ENCODE peak calls at places on chromosomes 4 and X, in eight cellular contexts. P is GM23248, O is mesenchymal stem cell, U is colonic mucosa, F is K562, J is IMR-90, A is adipocyte, N is astrocyte. R is an unnamed sample.

GRCh38 chr4:153374471-153374870 is 30.0 kb downstream of the MND1 start:
- DNase-seq in P (peak; percentile 45), O (no peak), U (no peak), F (no peak), J (no peak), A (peak; percentile 61), N (no peak), R (no peak)

GRCh38 chr4:173257732-173258717 is 76.1 kb downstream of the HMGB2 start:
- DNase-seq in P (peak; percentile 78), O (peak; percentile 71), U (peak; percentile 61), F (peak; percentile 49), J (peak; percentile 74), A (peak; percentile 86), N (peak; percentile 41), R (no peak)

GRCh38 chrX:1534321-1535168 is 2.4 kb downstream of the P2RY8 start:
- DNase-seq in P (no peak), O (no peak), U (no peak), F (peak; percentile 34), J (no peak), A (no peak), N (no peak), R (no peak)

GRCh38 chr4:103422467-103423219 is 224.5 kb upstream of the CENPE start:
- DNase-seq in P (peak; percentile 17), O (no peak), U (no peak), F (no peak), J (no peak), A (no peak), N (no peak), R (no peak)

GRCh38 chrX:136694491-136695087 is 46.6 kb downstream of the CD40LG start:
- DNase-seq in P (peak; percentile 62), O (peak; percentile 39), U (no peak), F (peak; percentile 21), J (peak; percentile 58), A (peak; percentile 71), N (peak; percentile 32), R (no peak)

GRCh38 chrX:95885074-95885473 is 799.6 kb upstream of the DIAPH2 start:
- DNase-seq in P (no peak), O (peak; percentile 45), U (peak; percentile 36), F (no peak), J (no peak), A (peak; percentile 32), N (peak; percentile 18), R (no peak)

GRCh38 chr4:163736876-163737275 is 242.4 kb downstream of the TMA16 start:
- DNase-seq in P (no peak), O (no peak), U (no peak), F (no peak), J (no peak), A (no peak), N (no peak), R (no peak)

GRCh38 chr4:96649536-96649935 is 809.6 kb downstream of the PDHA2 start:
- DNase-seq in P (no peak), O (peak; percentile 46), U (no peak), F (no peak), J (no peak), A (no peak), N (peak; percentile 85), R (no peak)

GRCh38 chrX:77014655-77015377 is 432.4 kb upstream of the FGF16 start:
- DNase-seq in P (no peak), O (no peak), U (no peak), F (peak; percentile 7), J (no peak), A (no peak), N (no peak), R (no peak)

GRCh38 chr4:7650606-7651400 is 216.1 kb upstream of the PSAPL1 start:
- DNase-seq in P (peak; percentile 14), O (peak; percentile 81), U (no peak), F (peak; percentile 79), J (no peak), A (no peak), N (peak; percentile 57), R (peak; percentile 23)

GRCh38 chr4:143773998-143774898 is 73.8 kb upstream of the FREM3 start:
- DNase-seq in P (peak; percentile 69), O (peak; percentile 24), U (peak; percentile 54), F (peak; percentile 66), J (peak; percentile 41), A (peak; percentile 78), N (peak; percentile 24), R (peak; percentile 1)

GRCh38 chrX:143873343-143873742 is 10.5 kb upstream of the UBE2NL start:
- DNase-seq in P (peak; percentile 60), O (no peak), U (no peak), F (no peak), J (no peak), A (no peak), N (peak; percentile 7), R (no peak)

GRCh38 chrX:10579753-10580060 is 40.7 kb downstream of the MID1 start:
- DNase-seq in P (peak; percentile 52), O (peak; percentile 24), U (no peak), F (no peak), J (peak; percentile 37), A (peak; percentile 28), N (peak; percentile 68), R (no peak)

GRCh38 chrX:15820106-15821073 is 30.1 kb downstream of the ZRSR2 start:
- DNase-seq in P (no peak), O (peak; percentile 12), U (no peak), F (no peak), J (peak; percentile 71), A (no peak), N (peak; percentile 49), R (no peak)

GRCh38 chrX:21840199-21840557 is 761 bp downstream of the MBTPS2 start:
- DNase-seq in P (peak; percentile 26), O (no peak), U (no peak), F (no peak), J (peak; percentile 5), A (peak; percentile 7), N (peak; percentile 15), R (no peak)

DNA sequence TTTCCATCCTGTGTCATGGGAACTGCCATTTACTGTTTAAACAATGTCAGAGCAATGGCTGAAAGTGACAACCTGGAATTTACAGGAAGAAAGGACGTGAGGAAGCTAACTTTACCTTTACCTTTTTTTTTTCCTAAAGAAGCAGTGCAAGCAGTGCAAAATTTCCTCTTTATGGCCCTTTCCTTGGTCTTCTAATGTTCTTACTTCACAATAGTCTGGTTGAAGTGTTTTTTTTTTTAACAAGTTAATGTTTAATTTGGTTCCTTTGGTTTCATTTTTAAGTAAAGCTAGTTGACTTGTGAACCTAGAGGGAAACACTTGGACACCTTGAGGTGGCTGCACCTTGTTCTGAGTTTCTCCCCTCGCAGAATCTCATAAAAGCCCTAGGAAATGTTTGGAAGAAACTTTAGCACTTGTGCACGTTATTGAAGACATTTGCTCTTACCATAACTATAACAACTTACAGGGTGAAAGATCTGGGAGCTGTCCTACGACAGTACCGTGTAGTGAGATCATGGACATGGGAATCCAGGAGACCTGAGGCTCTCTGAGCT is 1.8 kb downstream of the SGMS2 start:
- DNase-seq in P (peak; percentile 19), O (no peak), U (peak; percentile 36), F (no peak), J (no peak), A (no peak), N (no peak), R (no peak)
- H3K9ac ChIP-seq in P (peak overlapping the region; percentile 96), O (peak overlapping the region; percentile 97), U (peak overlapping the region; percentile 61), F (no peak overlapping the region), J (no peak overlapping the region), A (peak overlapping the region; percentile 91), N (peak overlapping the region; percentile 96), R (peak overlapping the region; percentile 95)

GRCh38 chr4:1564535-1565375 is 119.4 kb downstream of the FAM53A start:
- DNase-seq in P (no peak), O (no peak), U (no peak), F (no peak), J (no peak), A (no peak), N (no peak), R (no peak)
- H3K27me3 ChIP-seq in P (peaks cover 25% of the 10 kb centered on the region), O (peaks cover 16% of the 10 kb centered on the region), U (no peaks in the 10 kb centered on the region), F (peaks cover 40% of the 10 kb centered on the region), J (peaks cover 37% of the 10 kb centered on the region), A (peaks cover 50% of the 10 kb centered on the region), N (peaks cover 3% of the 10 kb centered on the region), R (peaks cover 48% of the 10 kb centered on the region)

GRCh38 chr4:170674176-170674575 is 584.4 kb upstream of the AADAT start:
- DNase-seq in P (peak; percentile 4), O (no peak), U (no peak), F (no peak), J (peak; percentile 3), A (peak; percentile 25), N (no peak), R (no peak)

GRCh38 chr4:170675568-170676262 is 586.0 kb upstream of the AADAT start:
- DNase-seq in P (peak; percentile 27), O (peak; percentile 51), U (no peak), F (no peak), J (peak; percentile 2), A (peak; percentile 11), N (peak; percentile 32), R (peak; percentile 1)

GRCh38 chr4:170667814-170668213 is 578.1 kb upstream of the AADAT start:
- DNase-seq in P (no peak), O (no peak), U (no peak), F (no peak), J (no peak), A (no peak), N (no peak), R (no peak)

GRCh38 chr4:170671171-170671570 is 581.4 kb upstream of the AADAT start:
- DNase-seq in P (no peak), O (no peak), U (no peak), F (no peak), J (no peak), A (no peak), N (no peak), R (no peak)

DNA sequence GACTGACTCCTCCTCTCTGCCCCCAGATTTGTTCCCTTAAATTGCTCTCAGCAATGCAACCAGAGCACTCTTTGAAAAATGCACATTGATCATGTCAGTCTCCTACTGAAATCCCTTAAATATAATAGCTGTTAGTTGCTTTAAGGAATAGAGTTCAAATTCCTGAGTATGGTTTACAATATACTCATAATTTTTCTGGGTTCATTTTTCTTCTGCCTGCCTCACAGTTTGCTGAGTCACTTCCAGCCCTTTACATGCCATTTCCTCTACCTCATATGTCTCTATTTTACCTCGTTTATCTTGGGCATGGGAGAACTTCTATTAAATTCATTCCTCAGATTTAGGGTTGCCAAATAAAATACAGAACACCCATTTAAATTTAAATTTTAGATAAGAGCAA is 582.8 kb upstream of the AADAT start:
- DNase-seq in P (peak; percentile 36), O (peak; percentile 42), U (no peak), F (no peak), J (peak; percentile 8), A (peak; percentile 76), N (peak; percentile 62), R (peak; percentile 1)
- H3K9ac ChIP-seq in P (no peak overlapping the region), O (no peak overlapping the region), U (no peak overlapping the region), F (no peak overlapping the region), J (no peak overlapping the region), A (no peak overlapping the region), N (peak overlapping the region; percentile 7), R (no peak overlapping the region)

DNA sequence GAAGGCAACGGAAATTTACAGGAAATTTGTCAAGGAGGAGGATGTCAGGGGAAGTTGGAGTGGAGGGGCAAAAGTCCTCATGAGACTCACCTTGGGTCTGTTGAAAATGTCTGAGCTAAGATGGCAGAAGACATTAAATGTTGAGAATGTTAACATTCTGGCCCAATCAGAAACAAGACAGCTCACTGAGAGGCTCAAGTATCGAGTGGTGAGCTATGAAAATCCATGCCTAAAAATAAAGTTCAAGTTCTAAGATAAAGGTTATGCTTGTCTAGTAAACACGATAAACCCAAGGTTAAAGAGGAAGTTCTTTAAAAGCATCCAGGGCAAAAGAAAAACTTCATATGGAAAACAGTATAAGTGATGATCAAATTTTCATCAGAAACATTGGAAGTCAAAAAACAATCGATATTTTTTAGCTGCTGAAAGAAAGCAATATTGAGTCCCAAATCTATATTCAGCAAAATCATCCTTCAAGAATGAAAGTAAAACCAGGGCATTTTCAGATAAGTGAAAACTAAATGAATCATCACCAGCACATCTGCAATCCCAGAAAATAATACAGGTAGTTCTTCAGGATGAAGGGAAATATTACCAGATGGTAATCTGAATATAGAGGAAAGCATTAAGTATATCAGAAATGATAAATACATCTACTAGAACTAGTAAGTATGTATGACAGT is 462.4 kb downstream of the TLL1 start:
- DNase-seq in P (no peak), O (no peak), U (no peak), F (no peak), J (no peak), A (no peak), N (no peak), R (no peak)
- H3K27me3 ChIP-seq in P (no peaks in the 10 kb centered on the region), O (no peaks in the 10 kb centered on the region), U (no peaks in the 10 kb centered on the region), F (no peaks in the 10 kb centered on the region), J (no peaks in the 10 kb centered on the region), A (no peaks in the 10 kb centered on the region), N (no peaks in the 10 kb centered on the region), R (no peaks in the 10 kb centered on the region)